ENCODE peak calls at places on chromosome 7, in seven cellular contexts. R, W, S, D, Z, B and U are unnamed samples.
A peak's percentile ranks its signal among the peaks of the same experiment; 100 is the strongest.

GRCh38 chr7:123494193-123494796 is 40.1 kb downstream of the IQUB start:
- DNase-seq in Z (no peak), S (no peak), W (no peak), B (no peak), D (no peak), R (no peak), U (no peak)

GRCh38 chr7:77327067-77327931 is 88.8 kb downstream of the GSAP start:
- DNase-seq in S (no peak), Z (peak; percentile 21), B (no peak), D (peak; percentile 73), R (no peak), W (no peak), U (no peak)

GRCh38 chr7:43729214-43729923 is at the start of gene COA1:
- DNase-seq in W (peak; percentile 80), B (peak; percentile 68), D (peak; percentile 69), Z (peak; percentile 92), S (peak; percentile 87), R (peak; percentile 78), U (peak; percentile 81)

GRCh38 chr7:2248984-2249694 is 7.1 kb downstream of the NUDT1 start:
- DNase-seq in B (peak; percentile 16), D (peak; percentile 86), R (peak; percentile 24), W (no peak), S (no peak), Z (no peak), U (no peak)

GRCh38 chr7:152459724-152460251 is 24.0 kb upstream of the KMT2C start:
- DNase-seq in B (no peak), S (no peak), W (no peak), Z (peak; percentile 72), D (no peak), R (no peak), U (peak; percentile 32)

GRCh38 chr7:158302274-158303070 is 285.2 kb downstream of the PTPRN2 start:
- DNase-seq in Z (no peak), R (no peak), S (no peak), B (no peak), D (no peak), W (no peak), U (no peak)

GRCh38 chr7:112665709-112666108 is 124.5 kb downstream of the TMEM168 start:
- DNase-seq in B (no peak), R (no peak), W (no peak), S (peak; percentile 16), Z (no peak), D (no peak), U (no peak)

GRCh38 chr7:74525881-74526280 is 72.2 kb downstream of the GTF2IRD1 start:
- DNase-seq in W (no peak), B (no peak), S (no peak), D (no peak), R (no peak), Z (peak; percentile 92), U (no peak)

GRCh38 chr7:132226626-132227290 is 349.5 kb downstream of the PLXNA4 start:
- DNase-seq in Z (no peak), B (no peak), D (no peak), R (no peak), S (no peak), W (no peak), U (no peak)

GRCh38 chr7:12194426-12194825 is 16.7 kb upstream of the TMEM106B start:
- DNase-seq in D (no peak), B (no peak), W (no peak), Z (no peak), R (no peak), S (no peak), U (no peak)

GRCh38 chr7:45089314-45089891 is 634 bp upstream of the NACAD start:
- DNase-seq in Z (peak; percentile 13), D (no peak), S (peak; percentile 45), W (peak; percentile 97), R (peak; percentile 98), B (peak; percentile 57), U (peak; percentile 39)

GRCh38 chr7:23863209-23863798 is 153.3 kb downstream of the STK31 start:
- DNase-seq in S (peak; percentile 49), B (no peak), D (peak; percentile 4), W (no peak), R (no peak), Z (no peak), U (peak; percentile 33)

GRCh38 chr7:114264029-114264428 is 150.6 kb upstream of the FOXP2 start:
- DNase-seq in R (no peak), S (no peak), Z (no peak), B (no peak), D (no peak), W (no peak), U (no peak)

GRCh38 chr7:41466760-41467384 is 236.0 kb downstream of the INHBA start:
- DNase-seq in Z (no peak), S (no peak), B (no peak), W (no peak), D (no peak), R (no peak), U (no peak)

GRCh38 chr7:28729685-28730084 is 228.4 kb downstream of the TRIL start:
- DNase-seq in B (no peak), W (no peak), D (no peak), R (no peak), Z (no peak), S (no peak), U (no peak)

GRCh38 chr7:70238171-70238575 is 639.9 kb downstream of the AUTS2 start:
- DNase-seq in W (no peak), B (no peak), Z (no peak), R (no peak), D (no peak), S (peak; percentile 92), U (no peak)

GRCh38 chr7:148882668-148883232 is 1.3 kb downstream of the EZH2 start:
- DNase-seq in W (no peak), D (no peak), Z (no peak), B (no peak), R (no peak), S (no peak), U (no peak)

GRCh38 chr7:51151452-51151851 is 165.2 kb downstream of the COBL start:
- DNase-seq in S (no peak), R (no peak), W (no peak), D (no peak), Z (no peak), B (no peak), U (no peak)

GRCh38 chr7:101686030-101686429 is 56.9 kb upstream of the MYL10 start:
- DNase-seq in D (no peak), R (no peak), S (no peak), B (no peak), Z (no peak), W (no peak), U (no peak)

GRCh38 chr7:131294553-131294952 is 33.1 kb upstream of the MKLN1 start:
- DNase-seq in B (no peak), D (no peak), S (no peak), R (no peak), W (no peak), Z (no peak), U (no peak)

GRCh38 chr7:93575555-93576397 is 1.3 kb upstream of the CALCR start:
- DNase-seq in S (no peak), D (no peak), W (no peak), R (no peak), B (no peak), Z (peak; percentile 20), U (no peak)

GRCh38 chr7:150425670-150426069 is 24.8 kb upstream of the GIMAP8 start:
- DNase-seq in Z (no peak), R (no peak), B (no peak), D (no peak), S (no peak), W (no peak), U (no peak)

GRCh38 chr7:2719007-2719406 is 31.0 kb downstream of the AMZ1 start:
- DNase-seq in D (no peak), Z (peak; percentile 60), S (peak; percentile 33), W (no peak), R (no peak), B (peak; percentile 47), U (no peak)

GRCh38 chr7:44223362-44224114 is 22.8 kb downstream of the YKT6 start:
- DNase-seq in W (no peak), Z (peak; percentile 41), B (no peak), R (no peak), D (no peak), S (peak; percentile 72), U (peak; percentile 65)

GRCh38 chr7:105610165-105610930 is 29.1 kb upstream of the EFCAB10 start:
- DNase-seq in S (no peak), D (no peak), Z (no peak), R (no peak), B (no peak), W (no peak), U (no peak)

GRCh38 chr7:140734096-140734495 is 37.6 kb downstream of the NDUFB2 start:
- DNase-seq in R (no peak), B (no peak), S (no peak), D (no peak), W (no peak), Z (no peak), U (no peak)

GRCh38 chr7:75892634-75893272 is 13.9 kb downstream of the RHBDD2 start:
- DNase-seq in R (no peak), S (no peak), Z (no peak), B (no peak), W (no peak), D (no peak), U (no peak)

GRCh38 chr7:41116817-41117216 is 586.1 kb downstream of the INHBA start:
- DNase-seq in S (no peak), B (no peak), D (no peak), R (no peak), Z (no peak), W (no peak), U (no peak)

GRCh38 chr7:50854247-50854646 is 71.6 kb upstream of the GRB10 start:
- DNase-seq in Z (no peak), D (no peak), R (no peak), W (no peak), S (no peak), B (no peak), U (no peak)

GRCh38 chr7:131071786-131072504 is 255.7 kb upstream of the MKLN1 start:
- DNase-seq in W (no peak), S (peak; percentile 71), D (no peak), Z (no peak), R (no peak), B (no peak), U (no peak)

GRCh38 chr7:75876126-75876881 is 2.5 kb upstream of the RHBDD2 start:
- DNase-seq in S (no peak), B (no peak), W (no peak), R (no peak), D (no peak), Z (no peak), U (no peak)

GRCh38 chr7:130486114-130486962 is 5.5 kb upstream of the MEST start:
- DNase-seq in S (peak; percentile 86), B (peak; percentile 35), Z (peak; percentile 99), W (no peak), D (no peak), R (peak; percentile 23), U (no peak)

GRCh38 chr7:91046322-91047088 is 217.7 kb upstream of the FZD1 start:
- DNase-seq in D (no peak), S (no peak), Z (no peak), B (no peak), W (no peak), R (no peak), U (no peak)